ENCODE peak calls at places on chromosome 3, in six cellular contexts. D is fibroblast of lung, K is HCT116, X is adipocyte, G is endothelial cell of umbilical vein, Q is IMR-90. B is an unnamed sample.

GRCh38 chr3:10744098-10744465 is 71.9 kb upstream of the SLC6A11 start:
- DNase-seq in D (no peak), K (peak), X (no peak), Q (no peak), G (no peak), B (no peak)

GRCh38 chr3:134468519-134468918 is 17.3 kb downstream of the ANAPC13 start:
- DNase-seq in Q (no peak), X (no peak), D (no peak), G (no peak), K (no peak), B (no peak)

GRCh38 chr3:16177962-16178627 is 3.6 kb downstream of the GALNT15 start:
- DNase-seq in K (peak), X (peak), G (peak), D (peak), Q (peak), B (peak)

GRCh38 chr3:136678981-136679380 is 73.2 kb downstream of the STAG1 start:
- DNase-seq in Q (no peak), D (peak), K (no peak), X (peak), G (no peak), B (no peak)

GRCh38 chr3:153209596-153209995 is 47.6 kb downstream of the RAP2B start:
- DNase-seq in G (peak), X (peak), D (peak), Q (peak), K (peak), B (no peak)

GRCh38 chr3:148631124-148631903 is 66.4 kb upstream of the AGTR1 start:
- DNase-seq in G (peak), X (no peak), K (no peak), D (no peak), Q (no peak), B (no peak)

GRCh38 chr3:23189183-23189582 is 13.9 kb upstream of the UBE2E2 start:
- DNase-seq in K (no peak), D (no peak), Q (no peak), X (no peak), G (peak), B (no peak)

GRCh38 chr3:17023006-17023664 is 138.4 kb downstream of the PLCL2 start:
- DNase-seq in K (no peak), X (no peak), G (peak), D (peak), Q (peak), B (no peak)

GRCh38 chr3:8793242-8793641 is 23.8 kb upstream of the OXTR start:
- DNase-seq in K (no peak), D (peak), Q (peak), G (no peak), X (peak), B (no peak)

GRCh38 chr3:11510001-11510760 is 133.5 kb downstream of the VGLL4 start:
- DNase-seq in Q (no peak), K (no peak), D (no peak), G (no peak), X (no peak), B (no peak)

GRCh38 chr3:3992312-3992874 is 193.2 kb downstream of the LRRN1 start:
- DNase-seq in D (no peak), X (no peak), Q (no peak), K (no peak), G (no peak), B (no peak)

GRCh38 chr3:144770813-144771400 is 799.3 kb downstream of the DIPK2A start:
- DNase-seq in D (peak), G (peak), Q (peak), X (peak), K (peak), B (no peak)

GRCh38 chr3:158768881-158769518 is 32.9 kb upstream of the MFSD1 start:
- DNase-seq in D (peak), K (no peak), Q (peak), G (peak), X (peak), B (no peak)

GRCh38 chr3:40574661-40575060 is 49.9 kb downstream of the ZNF621 start:
- DNase-seq in X (peak), G (no peak), K (no peak), D (peak), Q (no peak), B (no peak)

GRCh38 chr3:53046171-53047170 is 598 bp upstream of the SFMBT1 start:
- DNase-seq in D (peak), Q (peak), K (no peak), X (peak), G (peak), B (no peak)

GRCh38 chr3:122936986-122937385 is 90.6 kb downstream of the SEMA5B start:
- DNase-seq in G (no peak), D (no peak), Q (no peak), K (no peak), X (no peak), B (no peak)

GRCh38 chr3:73625124-73625665 is 454 bp upstream of the PDZRN3 start:
- DNase-seq in X (peak), D (peak), G (peak), Q (peak), K (no peak), B (no peak)

GRCh38 chr3:148866261-148866660 is 1.2 kb downstream of the CPA3 start:
- DNase-seq in K (no peak), X (peak), D (peak), G (no peak), Q (peak), B (no peak)

GRCh38 chr3:3170998-3171397 is 8.5 kb downstream of the CRBN start:
- DNase-seq in G (peak), D (peak), X (peak), Q (peak), K (peak), B (peak)

GRCh38 chr3:57060089-57060829 is at the start of gene SPATA12:
- DNase-seq in D (peak), K (peak), Q (peak), G (peak), X (peak), B (no peak)

GRCh38 chr3:96266395-96267187 is 547.8 kb upstream of the EPHA6 start:
- DNase-seq in X (no peak), K (no peak), G (peak), D (peak), Q (no peak), B (no peak)

GRCh38 chr3:50448752-50449539 is 54.5 kb downstream of the CACNA2D2 start:
- DNase-seq in X (no peak), Q (no peak), D (no peak), K (no peak), G (no peak), B (no peak)

GRCh38 chr3:12797124-12797891 is 828 bp downstream of the CAND2 start:
- DNase-seq in X (no peak), G (no peak), Q (no peak), D (no peak), K (no peak), B (no peak)
- H3K4me3 ChIP-seq in X (no peak), G (no peak), Q (peak), D (peak), K (no peak), B (peak)

GRCh38 chr3:14154895-14155432 is 23.4 kb downstream of the XPC start:
- DNase-seq in Q (no peak), G (no peak), D (no peak), K (no peak), X (no peak), B (no peak)
- H3K9ac ChIP-seq in Q (no peak), G (no peak), D (no peak), K (no peak), X (no peak), B (no peak)

GRCh38 chr3:112293368-112294321 is at the start of gene SLC9C1:
- DNase-seq in K (peak), D (peak), X (peak), Q (peak), G (peak), B (peak)
- H3K4me3 ChIP-seq in K (peak), D (peak), X (peak), Q (peak), G (peak), B (no peak)

DNA sequence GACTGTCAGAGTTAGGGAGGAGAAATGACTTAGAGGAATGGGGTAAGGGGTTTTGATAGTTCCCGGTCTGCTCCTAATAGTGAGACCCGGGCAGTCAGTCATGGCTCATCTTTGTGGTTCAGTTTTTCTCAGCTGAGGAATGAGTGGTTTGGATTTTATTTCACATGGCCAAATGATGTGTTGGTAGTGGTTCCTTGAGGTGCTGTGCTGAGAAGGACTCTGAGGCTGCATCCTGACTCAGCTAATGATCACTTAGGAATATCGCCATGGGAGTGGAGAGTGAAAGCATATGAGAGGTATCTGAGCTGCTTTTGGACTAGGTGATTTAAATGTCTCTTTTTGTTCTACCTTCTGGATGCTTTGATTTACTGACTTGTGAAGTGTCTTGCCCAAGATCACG is 80.2 kb downstream of the LPP start:
- DNase-seq in D (peak), K (no peak), Q (peak), X (no peak), G (no peak), B (no peak)
- H3K9ac ChIP-seq in D (no peak), K (no peak), Q (no peak), X (no peak), G (no peak), B (no peak)

GRCh38 chr3:138594935-138595259 is 837 bp upstream of the CEP70 start:
- DNase-seq in Q (no peak), K (no peak), X (no peak), G (no peak), D (no peak), B (no peak)
- H3K4me3 ChIP-seq in Q (peak), K (peak), X (peak), G (no peak), D (peak), B (no peak)

DNA sequence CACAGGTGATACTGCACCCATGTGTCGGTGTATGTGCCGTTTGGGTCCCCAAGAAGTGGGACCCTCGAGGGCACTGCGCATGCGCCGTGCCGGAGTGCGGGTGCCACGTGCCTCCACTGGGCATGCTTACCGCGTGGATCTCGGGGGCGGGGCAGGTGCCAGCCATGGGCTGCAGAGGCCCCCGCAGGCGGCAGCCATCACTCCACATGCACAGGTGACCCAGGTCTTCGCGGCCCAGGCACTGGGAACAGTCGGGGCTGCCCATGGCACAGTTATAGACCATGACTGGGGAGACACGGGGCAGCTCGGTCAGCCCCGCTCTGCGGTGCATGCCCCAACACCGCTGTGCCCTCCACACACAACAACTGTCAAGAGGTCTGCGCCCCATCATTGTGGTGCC is 31.2 kb downstream of the H1-8 start:
- DNase-seq in X (no peak), K (no peak), G (no peak), D (no peak), Q (no peak), B (no peak)
- H3K9ac ChIP-seq in X (no peak), K (no peak), G (no peak), D (no peak), Q (no peak), B (no peak)

GRCh38 chr3:192935441-192935840 is 17.8 kb upstream of the MB21D2 start:
- DNase-seq in D (peak), K (no peak), X (no peak), G (no peak), Q (peak), B (no peak)
- H3K4me3 ChIP-seq in D (no peak), K (no peak), X (no peak), G (no peak), Q (no peak), B (no peak)

GRCh38 chr3:111800472-111800871 is 58.6 kb upstream of the PHLDB2 start:
- DNase-seq in X (no peak), G (no peak), K (no peak), Q (no peak), D (no peak), B (no peak)
- H3K9ac ChIP-seq in X (peak), G (no peak), K (no peak), Q (no peak), D (no peak), B (no peak)